ENCODE peak calls at places on chromosomes 13 and 19, in nine cellular contexts. Q, W, H, L, S, B, Z, I and C are unnamed samples.

GRCh38 chr19:38142176-38143035 is 81.6 kb downstream of the DPF1 start:
- DNase-seq in Q (peak; percentile 78), W (peak; percentile 66), H (peak; percentile 40), L (peak; percentile 78), S (peak; percentile 18), B (no peak), Z (peak; percentile 34), I (peak; percentile 79), C (peak; percentile 61)

GRCh38 chr19:44618640-44619357 is 5.4 kb downstream of the IGSF23 start:
- DNase-seq in Q (no peak), W (no peak), H (no peak), L (no peak), S (no peak), B (no peak), Z (no peak), I (no peak), C (no peak)

GRCh38 chr19:57803594-57804325 is 11.0 kb downstream of the ZNF552 start:
- DNase-seq in Q (peak; percentile 86), W (peak; percentile 92), H (no peak), L (peak; percentile 83), S (peak; percentile 41), B (no peak), Z (peak; percentile 43), I (peak; percentile 53), C (peak; percentile 66)

GRCh38 chr19:18202759-18203407 is 959 bp downstream of the RAB3A start:
- DNase-seq in Q (peak; percentile 56), W (peak; percentile 29), H (peak; percentile 21), L (peak; percentile 73), S (no peak), B (no peak), Z (no peak), I (no peak), C (peak; percentile 48)

GRCh38 chr19:33373701-33374405 is at the start of gene CEBPG:
- DNase-seq in Q (no peak), W (peak; percentile 73), H (peak; percentile 51), L (peak; percentile 67), S (peak; percentile 84), B (peak; percentile 52), Z (peak; percentile 55), I (peak; percentile 77), C (peak; percentile 82)

GRCh38 chr19:18167975-18168645 is 5.5 kb upstream of the IFI30 start:
- DNase-seq in Q (no peak), W (peak; percentile 52), H (peak; percentile 63), L (peak; percentile 56), S (no peak), B (peak; percentile 25), Z (peak; percentile 59), I (peak; percentile 86), C (no peak)

GRCh38 chr13:27374126-27374613 is 50.2 kb upstream of the GTF3A start:
- DNase-seq in Q (no peak), W (no peak), H (no peak), L (no peak), S (no peak), B (no peak), Z (no peak), I (no peak), C (no peak)

GRCh38 chr19:7792286-7792685 is 29.2 kb downstream of the CLEC4M start:
- DNase-seq in Q (no peak), W (peak; percentile 46), H (no peak), L (no peak), S (no peak), B (no peak), Z (no peak), I (no peak), C (no peak)

GRCh38 chr19:5386841-5387240 is 46.2 kb upstream of the PTPRS start:
- DNase-seq in Q (no peak), W (no peak), H (no peak), L (no peak), S (no peak), B (no peak), Z (no peak), I (no peak), C (no peak)

GRCh38 chr13:102907016-102907756 is 61.4 kb downstream of the ERCC5 start:
- DNase-seq in Q (no peak), W (peak; percentile 8), H (no peak), L (no peak), S (no peak), B (no peak), Z (no peak), I (no peak), C (no peak)

GRCh38 chr13:100673831-100674362 is 698 bp downstream of the TMTC4 start:
- DNase-seq in Q (no peak), W (peak; percentile 89), H (peak; percentile 84), L (no peak), S (peak; percentile 82), B (peak; percentile 18), Z (peak; percentile 55), I (peak; percentile 83), C (peak; percentile 45)

GRCh38 chr13:95523598-95523997 is 28.9 kb upstream of the CLDN10 start:
- DNase-seq in Q (no peak), W (peak; percentile 39), H (no peak), L (no peak), S (no peak), B (no peak), Z (no peak), I (no peak), C (no peak)

GRCh38 chr13:26457212-26457611 is 100.3 kb upstream of the WASF3 start:
- DNase-seq in Q (no peak), W (no peak), H (peak; percentile 32), L (no peak), S (peak; percentile 10), B (no peak), Z (no peak), I (no peak), C (no peak)

GRCh38 chr13:24997367-24997967 is 98.5 kb upstream of the PABPC3 start:
- DNase-seq in Q (no peak), W (peak; percentile 47), H (peak; percentile 34), L (no peak), S (no peak), B (no peak), Z (no peak), I (peak; percentile 14), C (peak; percentile 21)

GRCh38 chr13:43546260-43546659 is 240.5 kb downstream of the ENOX1 start:
- DNase-seq in Q (no peak), W (peak; percentile 59), H (no peak), L (no peak), S (no peak), B (no peak), Z (no peak), I (no peak), C (peak; percentile 27)

GRCh38 chr19:2330632-2331284 is 2.3 kb downstream of the SPPL2B start:
- DNase-seq in Q (no peak), W (no peak), H (no peak), L (no peak), S (no peak), B (no peak), Z (peak; percentile 74), I (no peak), C (peak; percentile 37)

GRCh38 chr13:98372886-98373285 is 195.8 kb upstream of the RNF113B start:
- DNase-seq in Q (no peak), W (peak; percentile 38), H (no peak), L (no peak), S (peak; percentile 58), B (no peak), Z (no peak), I (no peak), C (no peak)

GRCh38 chr13:31518666-31519065 is 220.7 kb upstream of the RXFP2 start:
- DNase-seq in Q (no peak), W (no peak), H (no peak), L (no peak), S (no peak), B (no peak), Z (no peak), I (no peak), C (no peak)

GRCh38 chr19:7867092-7867844 is 6.9 kb downstream of the PRR36 start:
- DNase-seq in Q (no peak), W (no peak), H (no peak), L (no peak), S (no peak), B (no peak), Z (no peak), I (no peak), C (no peak)

GRCh38 chr19:38653028-38653571 is 5.7 kb downstream of the ACTN4 start:
- DNase-seq in Q (no peak), W (peak; percentile 60), H (no peak), L (no peak), S (no peak), B (no peak), Z (peak; percentile 63), I (no peak), C (no peak)

GRCh38 chr13:97567510-97568243 is 133.7 kb downstream of the RAP2A start:
- DNase-seq in Q (no peak), W (peak; percentile 83), H (no peak), L (no peak), S (no peak), B (no peak), Z (peak; percentile 61), I (no peak), C (no peak)

GRCh38 chr19:33416307-33417215 is 43.1 kb downstream of the CEBPG start:
- DNase-seq in Q (peak; percentile 82), W (peak; percentile 72), H (peak; percentile 77), L (peak; percentile 76), S (peak; percentile 46), B (peak; percentile 35), Z (peak; percentile 75), I (peak; percentile 81), C (peak; percentile 79)

GRCh38 chr19:43782689-43783231 is 2.0 kb upstream of the KCNN4 start:
- DNase-seq in Q (no peak), W (no peak), H (no peak), L (no peak), S (no peak), B (no peak), Z (peak; percentile 65), I (no peak), C (peak; percentile 60)

GRCh38 chr13:38309397-38309796 is 40.3 kb upstream of the UFM1 start:
- DNase-seq in Q (no peak), W (no peak), H (no peak), L (no peak), S (no peak), B (no peak), Z (no peak), I (no peak), C (no peak)

GRCh38 chr19:52689804-52690394 is 44.9 kb downstream of the ZNF611 start:
- DNase-seq in Q (peak; percentile 67), W (peak; percentile 6), H (peak; percentile 36), L (no peak), S (peak; percentile 7), B (peak; percentile 3), Z (peak; percentile 28), I (no peak), C (peak; percentile 62)

GRCh38 chr13:96003304-96003703 is 49.9 kb downstream of the UGGT2 start:
- DNase-seq in Q (no peak), W (peak; percentile 29), H (no peak), L (no peak), S (no peak), B (no peak), Z (no peak), I (no peak), C (no peak)

GRCh38 chr13:94181461-94182107 is 297.9 kb downstream of the DCT start:
- DNase-seq in Q (no peak), W (no peak), H (no peak), L (no peak), S (no peak), B (no peak), Z (no peak), I (no peak), C (no peak)

GRCh38 chr13:103187621-103188020 is 121.4 kb upstream of the SLC10A2 start:
- DNase-seq in Q (no peak), W (peak; percentile 4), H (peak; percentile 12), L (peak; percentile 60), S (no peak), B (no peak), Z (no peak), I (no peak), C (no peak)

GRCh38 chr13:94656766-94657165 is 55.1 kb downstream of the GPR180 start:
- DNase-seq in Q (no peak), W (peak; percentile 75), H (no peak), L (no peak), S (peak; percentile 93), B (no peak), Z (no peak), I (peak; percentile 53), C (peak; percentile 67)

GRCh38 chr13:30872195-30872594 is 33.9 kb upstream of the MEDAG start:
- DNase-seq in Q (no peak), W (no peak), H (no peak), L (no peak), S (no peak), B (no peak), Z (no peak), I (no peak), C (no peak)

GRCh38 chr13:70339738-70340137 is 231.5 kb upstream of the KLHL1 start:
- DNase-seq in Q (peak; percentile 48), W (no peak), H (peak; percentile 32), L (no peak), S (no peak), B (no peak), Z (peak; percentile 28), I (no peak), C (no peak)